ENCODE peak calls at places on chromosomes 12 and 14, in eight cellular contexts. T is substantia nigra, Z is tibial nerve, V is uterus, M is endodermal cell, H is sigmoid colon, B is stomach, X is GM23338. E is an unnamed sample.

GRCh38 chr14:30195946-30196345 is 268.3 kb upstream of the PRKD1 start:
- DNase-seq in T (no peak), Z (no peak), V (no peak), M (no peak), H (no peak), B (no peak), X (peak), E (no peak)

GRCh38 chr14:67853748-67854147 is 34.2 kb downstream of the RAD51B start:
- DNase-seq in T (no peak), Z (no peak), V (no peak), M (no peak), H (no peak), B (no peak), X (no peak), E (no peak)

GRCh38 chr12:57517187-57517586 is 3.1 kb downstream of the DDIT3 start:
- DNase-seq in T (no peak), Z (no peak), V (no peak), M (no peak), H (no peak), B (no peak), X (no peak), E (no peak)

GRCh38 chr12:116473416-116473815 is 85.8 kb upstream of the MAP1LC3B2 start:
- DNase-seq in T (no peak), Z (no peak), V (no peak), M (no peak), H (no peak), B (no peak), X (no peak), E (no peak)

GRCh38 chr14:102504302-102504950 is 5.2 kb downstream of the ANKRD9 start:
- DNase-seq in T (no peak), Z (no peak), V (no peak), M (no peak), H (no peak), B (no peak), X (no peak), E (no peak)

GRCh38 chr14:70595443-70596185 is 4.8 kb downstream of the MED6 start:
- DNase-seq in T (no peak), Z (no peak), V (no peak), M (peak), H (no peak), B (no peak), X (peak), E (no peak)

GRCh38 chr12:20757-21156 is 45.8 kb upstream of the IQSEC3 start:
- DNase-seq in T (no peak), Z (no peak), V (no peak), M (peak), H (no peak), B (no peak), X (no peak), E (no peak)

GRCh38 chr14:42624980-42625761 is 1018.5 kb downstream of the LRFN5 start:
- DNase-seq in T (no peak), Z (no peak), V (no peak), M (no peak), H (no peak), B (no peak), X (no peak), E (no peak)

GRCh38 chr12:74415633-74416032 is 122.0 kb upstream of the ATXN7L3B start:
- DNase-seq in T (no peak), Z (no peak), V (no peak), M (no peak), H (no peak), B (no peak), X (peak), E (no peak)

GRCh38 chr14:70803321-70804110 is 5.8 kb downstream of the MAP3K9 start:
- DNase-seq in T (no peak), Z (no peak), V (no peak), M (no peak), H (no peak), B (no peak), X (no peak), E (no peak)

GRCh38 chr12:84919271-84919670 is 6.7 kb upstream of the SLC6A15 start:
- DNase-seq in T (no peak), Z (no peak), V (no peak), M (no peak), H (no peak), B (no peak), X (no peak), E (no peak)

GRCh38 chr12:65728913-65729793 is 95.1 kb upstream of the HMGA2 start:
- DNase-seq in T (no peak), Z (no peak), V (no peak), M (peak), H (no peak), B (no peak), X (peak), E (no peak)

GRCh38 chr14:35818346-35819115 is 7.6 kb upstream of the BRMS1L start:
- DNase-seq in T (no peak), Z (no peak), V (no peak), M (no peak), H (no peak), B (no peak), X (peak), E (no peak)

GRCh38 chr14:95689441-95689840 is 3.2 kb downstream of the TCL1B start:
- DNase-seq in T (no peak), Z (no peak), V (no peak), M (peak), H (no peak), B (no peak), X (no peak), E (no peak)

GRCh38 chr12:88418856-88419497 is 161.3 kb downstream of the KITLG start:
- DNase-seq in T (no peak), Z (no peak), V (no peak), M (no peak), H (no peak), B (no peak), X (no peak), E (no peak)

GRCh38 chr12:116220756-116221155 is 56.7 kb downstream of the MED13L start:
- DNase-seq in T (no peak), Z (no peak), V (no peak), M (no peak), H (no peak), B (no peak), X (no peak), E (no peak)

GRCh38 chr12:84508943-84509342 is 403.7 kb downstream of the SLC6A15 start:
- DNase-seq in T (no peak), Z (no peak), V (no peak), M (no peak), H (peak), B (no peak), X (no peak), E (no peak)

GRCh38 chr12:9751204-9752144 is 9.2 kb downstream of the CD69 start:
- DNase-seq in T (no peak), Z (no peak), V (no peak), M (no peak), H (no peak), B (no peak), X (peak), E (no peak)

GRCh38 chr12:99984271-99985128 is at the start of gene ANKS1B:
- DNase-seq in T (no peak), Z (no peak), V (peak), M (peak), H (peak), B (peak), X (peak), E (peak)

GRCh38 chr14:61215222-61216010 is 65.7 kb downstream of the TMEM30B start:
- DNase-seq in T (no peak), Z (no peak), V (no peak), M (no peak), H (no peak), B (no peak), X (no peak), E (no peak)

GRCh38 chr14:61213116-61213720 is 67.9 kb downstream of the TMEM30B start:
- DNase-seq in T (no peak), Z (no peak), V (no peak), M (no peak), H (no peak), B (no peak), X (no peak), E (no peak)

GRCh38 chr14:61211476-61212262 is 69.5 kb downstream of the TMEM30B start:
- DNase-seq in T (no peak), Z (no peak), V (no peak), M (no peak), H (no peak), B (no peak), X (no peak), E (no peak)

GRCh38 chr14:61212546-61212945 is 68.6 kb downstream of the TMEM30B start:
- DNase-seq in T (no peak), Z (no peak), V (no peak), M (no peak), H (no peak), B (no peak), X (no peak), E (no peak)

GRCh38 chr14:61213930-61214329 is 67.2 kb downstream of the TMEM30B start:
- DNase-seq in T (no peak), Z (no peak), V (no peak), M (no peak), H (no peak), B (no peak), X (no peak), E (no peak)
- H3K27ac ChIP-seq in T (no peak), Z (no peak), V (no peak), M (no peak), H (no peak), B (no peak), X (no peak), E (no peak)

DNA sequence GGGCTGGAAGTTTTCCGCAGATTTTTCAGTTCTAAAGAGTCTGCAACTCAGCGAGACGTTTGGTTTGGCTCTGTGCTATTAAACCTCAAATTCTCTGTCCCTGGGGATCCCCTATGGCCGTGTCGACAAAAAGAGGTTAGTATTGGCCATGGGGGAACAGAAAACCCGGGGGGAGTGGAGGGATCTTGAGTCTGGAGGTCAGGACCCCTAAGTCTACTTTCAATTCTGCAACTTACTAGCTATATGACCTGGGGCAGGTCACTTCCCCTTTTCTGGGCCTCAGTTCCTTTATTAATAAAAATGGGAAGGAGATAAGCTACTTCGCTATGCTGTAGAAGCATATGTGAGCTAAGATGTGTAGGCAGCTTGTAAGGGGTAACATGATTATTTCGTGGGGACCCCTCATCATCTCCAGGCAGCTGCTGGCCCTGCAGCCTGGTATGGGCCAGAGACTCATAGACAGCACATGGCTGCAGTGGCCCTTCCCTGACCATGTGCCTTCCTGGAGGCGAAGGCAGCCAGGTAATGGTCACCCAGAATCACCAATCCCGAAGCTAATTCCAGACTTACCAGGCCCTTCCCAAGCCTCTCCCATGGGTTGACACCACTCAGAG is 8.6 kb downstream of the ASB2 start:
- DNase-seq in T (no peak), Z (no peak), V (no peak), M (no peak), H (no peak), B (no peak), X (no peak), E (no peak)
- H3K27ac ChIP-seq in T (no peak), Z (no peak), V (no peak), M (no peak), H (peak), B (peak), X (no peak), E (no peak)

GRCh38 chr12:42144424-42145196 is at the start of gene GXYLT1:
- DNase-seq in T (peak), Z (peak), V (peak), M (peak), H (peak), B (peak), X (peak), E (peak)
- H3K27ac ChIP-seq in T (peak), Z (peak), V (peak), M (peak), H (peak), B (peak), X (peak), E (peak)

GRCh38 chr14:93017341-93017797 is 94.4 kb downstream of the CHGA start:
- DNase-seq in T (no peak), Z (peak), V (peak), M (no peak), H (no peak), B (peak), X (no peak), E (no peak)
- H3K27ac ChIP-seq in T (peak), Z (peak), V (peak), M (no peak), H (peak), B (peak), X (no peak), E (no peak)

GRCh38 chr14:92336363-92336762 is 13.4 kb downstream of the SLC24A4 start:
- DNase-seq in T (no peak), Z (no peak), V (no peak), M (no peak), H (no peak), B (no peak), X (no peak), E (no peak)
- H3K27ac ChIP-seq in T (no peak), Z (no peak), V (no peak), M (no peak), H (no peak), B (no peak), X (no peak), E (no peak)

DNA sequence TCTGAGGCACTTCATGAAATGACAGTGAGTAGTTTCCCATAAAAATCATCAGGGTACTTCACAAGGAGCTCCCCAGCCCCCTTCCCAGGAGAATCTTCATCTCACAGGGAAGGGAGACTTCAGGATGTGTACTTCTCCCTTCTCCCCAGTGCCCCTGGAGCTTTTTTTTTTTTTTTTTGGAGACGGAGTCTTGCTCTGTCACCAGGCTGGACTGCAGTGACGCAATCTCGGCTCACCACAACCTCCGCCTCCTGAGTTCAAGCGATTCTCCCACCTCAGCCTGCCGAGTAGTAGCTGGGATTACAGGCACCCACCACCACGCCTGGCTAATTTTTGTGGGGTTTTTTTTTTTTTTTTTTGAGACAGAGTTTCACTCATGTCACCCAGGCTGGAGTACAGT is 10.4 kb downstream of the ITPK1 start:
- DNase-seq in T (no peak), Z (no peak), V (peak), M (no peak), H (no peak), B (peak), X (no peak), E (no peak)
- H3K27ac ChIP-seq in T (no peak), Z (peak), V (peak), M (no peak), H (peak), B (peak), X (no peak), E (no peak)

DNA sequence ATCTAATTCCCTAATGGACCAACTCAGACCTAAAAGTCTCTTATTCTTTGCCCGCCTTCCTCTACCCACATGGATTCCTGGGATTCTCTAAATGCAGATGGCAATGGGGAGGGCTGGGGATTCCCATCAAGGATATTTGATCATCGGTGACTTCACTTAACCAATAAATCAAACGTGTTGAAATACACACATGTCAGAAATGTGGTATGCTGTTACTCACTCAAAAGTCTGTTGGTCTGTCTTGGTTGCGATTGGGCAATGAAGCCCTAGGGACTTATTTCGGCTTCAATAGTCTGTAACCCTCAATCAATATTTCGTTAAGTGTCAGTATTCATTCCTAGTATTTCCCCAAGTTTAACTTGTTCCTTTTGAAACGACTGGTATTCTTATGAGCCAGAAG is 117.2 kb upstream of the DIO3 start:
- DNase-seq in T (no peak), Z (no peak), V (no peak), M (peak), H (no peak), B (no peak), X (no peak), E (no peak)
- H3K27ac ChIP-seq in T (no peak), Z (no peak), V (no peak), M (no peak), H (no peak), B (no peak), X (no peak), E (no peak)

GRCh38 chr12:30980886-30981662 is 54.5 kb downstream of the TSPAN11 start:
- DNase-seq in T (no peak), Z (no peak), V (no peak), M (no peak), H (no peak), B (no peak), X (no peak), E (peak)
- H3K27ac ChIP-seq in T (peak), Z (no peak), V (no peak), M (no peak), H (no peak), B (no peak), X (no peak), E (no peak)

DNA sequence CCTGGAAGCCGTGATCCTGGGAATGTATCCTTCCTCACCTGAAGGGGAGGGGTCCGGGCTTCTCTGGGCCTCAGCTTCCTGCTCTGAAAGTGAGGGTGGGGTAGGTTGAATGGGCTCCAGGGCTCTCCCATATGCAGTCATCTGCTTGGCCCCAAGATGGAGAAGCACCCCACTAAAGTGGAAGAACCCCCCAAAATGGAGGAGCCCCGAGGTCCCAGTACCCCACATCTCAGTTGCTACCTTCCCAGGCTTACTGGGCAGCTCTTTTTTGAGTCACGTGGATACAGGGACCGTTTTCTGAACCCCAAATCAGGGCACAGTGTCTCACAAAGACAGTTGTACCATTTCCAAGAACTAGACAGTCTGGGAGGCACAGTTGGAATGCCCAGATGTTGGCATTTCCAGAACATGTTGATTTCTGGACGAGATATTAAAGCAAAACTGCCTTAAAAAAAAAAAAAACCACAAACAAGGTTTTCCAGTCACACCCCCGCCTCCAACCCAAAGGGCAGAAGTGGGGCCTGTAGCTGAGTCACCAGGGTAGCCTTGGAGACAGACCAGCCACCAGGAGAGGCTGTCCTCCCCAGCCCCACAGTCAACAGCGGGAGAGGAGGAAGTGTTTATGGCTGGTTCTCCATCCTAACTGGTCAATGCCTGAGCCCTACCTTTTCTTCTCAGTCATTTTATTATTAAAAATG is 12.1 kb downstream of the VASH1 start:
- DNase-seq in T (no peak), Z (no peak), V (peak), M (peak), H (peak), B (no peak), X (no peak), E (no peak)
- H3K27ac ChIP-seq in T (peak), Z (peak), V (peak), M (peak), H (peak), B (peak), X (no peak), E (peak)